ENCODE peak calls at places on chromosomes 7 and 10, in ten cellular contexts. H, G, O, B, Y, E, U, S, N and A are unnamed samples.
A peak's percentile ranks its signal among the peaks of the same experiment; 100 is the strongest.

GRCh38 chr7:157302314-157302711 is 34.5 kb upstream of the DNAJB6 start:
- DNase-seq in B (peak; percentile 96), O (no peak), E (peak; percentile 68), U (peak; percentile 35), S (peak; percentile 79), G (no peak), H (peak; percentile 56), N (no peak), Y (peak; percentile 42), A (no peak)

GRCh38 chr7:102988088-102988487 is 75.3 kb downstream of the LRRC17 start:
- DNase-seq in S (no peak), U (no peak), N (no peak), G (no peak), O (no peak), H (no peak), E (no peak), B (no peak), Y (no peak), A (no peak)

GRCh38 chr7:81714306-81714705 is 55.5 kb downstream of the HGF start:
- DNase-seq in N (no peak), H (no peak), S (no peak), G (no peak), U (no peak), E (no peak), Y (no peak), B (no peak), O (no peak), A (no peak)

GRCh38 chr7:3140834-3141233 is 97.2 kb upstream of the CARD11 start:
- DNase-seq in H (no peak), N (no peak), G (no peak), O (no peak), E (no peak), Y (no peak), U (no peak), B (no peak), S (no peak), A (no peak)

GRCh38 chr10:58951750-58952149 is 224.7 kb upstream of the PHYHIPL start:
- DNase-seq in S (no peak), N (no peak), U (no peak), H (no peak), B (no peak), O (no peak), Y (no peak), G (no peak), E (no peak), A (no peak)

GRCh38 chr7:47573758-47574472 is 8.0 kb downstream of the TNS3 start:
- DNase-seq in G (no peak), S (no peak), B (no peak), N (peak; percentile 68), E (no peak), O (no peak), U (no peak), Y (no peak), H (peak; percentile 71), A (peak; percentile 73)

GRCh38 chr7:121442845-121443244 is 46.7 kb upstream of the FAM3C start:
- DNase-seq in H (no peak), U (no peak), O (no peak), Y (peak; percentile 84), S (no peak), N (no peak), E (no peak), G (no peak), B (no peak), A (peak; percentile 36)

GRCh38 chr10:58948303-58948702 is 228.1 kb upstream of the PHYHIPL start:
- DNase-seq in B (no peak), O (peak; percentile 21), N (no peak), Y (no peak), U (no peak), G (no peak), E (no peak), S (no peak), H (no peak), A (no peak)

GRCh38 chr10:123009105-123009805 is 449 bp downstream of the ACADSB start:
- DNase-seq in U (peak; percentile 36), G (peak; percentile 70), B (peak; percentile 88), S (peak; percentile 60), Y (peak; percentile 3), H (peak; percentile 28), N (peak; percentile 66), O (no peak), E (no peak), A (peak; percentile 30)

GRCh38 chr7:5525271-5526189 is 101.9 kb upstream of the TNRC18 start:
- DNase-seq in Y (peak; percentile 47), N (no peak), B (no peak), E (no peak), O (no peak), S (no peak), G (peak; percentile 82), H (peak; percentile 40), U (no peak), A (no peak)

GRCh38 chr10:83459124-83459523 is 680.2 kb upstream of the GHITM start:
- DNase-seq in U (no peak), G (no peak), N (no peak), H (no peak), Y (no peak), B (no peak), E (no peak), O (no peak), S (no peak), A (no peak)

GRCh38 chr7:125430013-125430412 is 500.4 kb upstream of the POT1 start:
- DNase-seq in Y (no peak), S (no peak), G (peak; percentile 54), O (no peak), U (no peak), B (no peak), N (no peak), E (no peak), H (no peak), A (no peak)

DNA sequence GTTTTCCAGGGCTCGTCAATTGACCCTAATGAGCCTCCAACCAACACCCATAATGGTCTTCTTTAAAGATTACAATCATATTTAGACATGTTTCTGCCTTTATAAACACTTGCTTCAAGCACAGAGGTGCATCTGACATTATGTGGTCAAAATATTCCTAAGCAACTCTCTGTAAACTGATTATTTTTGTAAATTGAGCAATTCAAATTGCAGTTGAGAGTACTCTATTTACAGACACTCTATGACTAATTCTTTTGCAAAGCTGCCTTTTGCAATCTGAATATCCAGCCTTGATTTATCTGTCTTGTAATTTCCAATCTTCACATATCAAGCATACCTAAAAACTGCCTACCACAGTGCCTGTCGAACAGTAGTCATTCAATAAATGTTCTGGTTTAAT is 112.0 kb downstream of the PDE1C start:
- DNase-seq in G (no peak), H (no peak), E (no peak), S (no peak), Y (no peak), O (no peak), B (no peak), U (no peak), N (no peak), A (no peak)
- TF ChIP-seq CTCF in G (no peak), H (no peak), E (no peak), S (no peak), Y (no peak), O (no peak), B (no peak), U (no peak), N (no peak), A (no peak)

GRCh38 chr10:133358162-133358919 is 522 bp upstream of the FUOM start:
- DNase-seq in H (no peak), N (no peak), B (peak; percentile 91), S (peak; percentile 62), G (no peak), U (no peak), Y (no peak), O (no peak), E (no peak), A (no peak)

GRCh38 chr10:133356549-133356948 is 1.3 kb downstream of the FUOM start:
- DNase-seq in B (no peak), E (no peak), U (no peak), S (peak; percentile 53), Y (no peak), O (no peak), G (no peak), N (no peak), H (no peak), A (no peak)

GRCh38 chr10:133355991-133356390 is 1.8 kb downstream of the FUOM start:
- DNase-seq in H (no peak), G (no peak), Y (no peak), B (no peak), N (peak; percentile 49), S (peak; percentile 45), O (no peak), E (no peak), U (no peak), A (no peak)

GRCh38 chr10:133357293-133358151 is at the start of gene FUOM:
- DNase-seq in G (peak; percentile 95), S (peak; percentile 82), U (no peak), H (no peak), Y (no peak), B (peak; percentile 94), O (no peak), N (no peak), E (peak; percentile 50), A (peak; percentile 94)

GRCh38 chr10:133356953-133357292 is 896 bp downstream of the FUOM start:
- DNase-seq in G (no peak), B (no peak), N (no peak), O (no peak), Y (no peak), U (no peak), S (no peak), E (no peak), H (no peak), A (no peak)
- H3K27ac ChIP-seq in G (no peak overlapping the region), B (no peak overlapping the region), N (no peak overlapping the region), O (no peak overlapping the region), Y (no peak overlapping the region), U (no peak overlapping the region), S (no peak overlapping the region), E (no peak overlapping the region), H (peak overlapping the region; percentile 75), A (peak overlapping the region; percentile 54)

DNA sequence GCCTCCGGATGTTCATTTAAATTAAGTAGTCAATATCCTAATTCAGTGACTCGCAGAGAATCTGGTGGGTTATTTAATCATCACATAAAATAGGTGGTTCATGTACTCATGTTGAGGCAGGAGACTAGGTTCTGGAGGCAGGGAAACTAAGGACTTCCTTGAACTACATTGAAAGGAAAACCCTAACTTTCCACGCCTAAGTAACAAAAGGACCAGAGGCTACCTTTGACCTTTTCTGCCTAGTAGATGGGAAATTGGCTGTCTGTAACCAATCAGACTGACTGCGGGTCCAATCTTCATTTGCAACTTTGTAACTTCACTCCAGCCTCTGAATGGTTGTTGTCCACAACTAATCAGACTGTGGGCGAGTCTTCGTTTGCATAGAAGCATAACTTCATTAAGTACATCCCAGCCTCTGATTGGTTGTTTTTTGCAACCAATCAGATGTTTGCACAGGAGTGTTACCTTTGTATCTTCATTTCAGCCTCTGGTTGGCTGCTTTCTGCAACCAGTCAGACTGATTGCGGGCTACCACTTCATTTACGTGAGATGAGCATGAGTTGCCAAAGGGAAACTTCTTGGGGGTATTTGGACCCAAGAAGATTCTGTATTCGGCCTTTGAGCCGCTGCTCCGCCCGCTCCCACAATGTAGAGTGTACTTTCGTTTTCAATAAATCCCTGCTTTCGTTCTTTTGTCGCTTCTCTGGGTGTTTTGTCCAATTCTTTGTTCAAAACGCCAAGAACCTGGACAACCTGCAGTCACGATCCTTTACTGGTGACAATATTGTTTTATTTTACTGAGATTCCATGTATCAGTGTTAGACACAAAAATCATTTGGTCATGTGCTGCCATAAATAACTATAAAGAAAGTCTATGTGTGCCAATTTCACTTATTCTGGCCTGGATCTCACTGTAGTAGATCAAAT is 1.7 kb upstream of the ST7 start:
- DNase-seq in U (no peak), H (no peak), B (no peak), E (no peak), O (no peak), N (no peak), G (no peak), S (no peak), Y (no peak), A (no peak)
- TF ChIP-seq CTCF in U (no peak), H (no peak), B (no peak), E (no peak), O (no peak), N (no peak), G (no peak), S (no peak), Y (no peak), A (no peak)

GRCh38 chr10:13615650-13616049 is 28.9 kb downstream of the PRPF18 start:
- DNase-seq in Y (no peak), O (no peak), E (no peak), H (no peak), G (peak; percentile 70), U (no peak), N (no peak), B (no peak), S (no peak), A (no peak)
- H3K27ac ChIP-seq in Y (no peak overlapping the region), O (peak overlapping the region; percentile 65), E (no peak overlapping the region), H (no peak overlapping the region), G (peak overlapping the region; percentile 34), U (no peak overlapping the region), N (no peak overlapping the region), B (no peak overlapping the region), S (no peak overlapping the region), A (no peak overlapping the region)